ENCODE peak calls at places on chromosomes 2 and 18, in nine cellular contexts. U, O, S, M, W, H, D, E and Y are unnamed samples.

GRCh38 chr2:216023055-216023648 is 9.8 kb upstream of the MREG start:
- DNase-seq in U (no peak), O (peak; percentile 48), S (no peak), M (no peak), W (peak; percentile 54), H (no peak), D (peak; percentile 81), E (no peak), Y (peak; percentile 76)

GRCh38 chr2:1784087-1784486 is 39.8 kb upstream of the PXDN start:
- DNase-seq in U (no peak), O (no peak), S (no peak), M (no peak), W (peak; percentile 23), H (no peak), D (peak; percentile 61), E (no peak), Y (peak; percentile 64)

GRCh38 chr2:133194068-133194655 is 374.1 kb downstream of the NCKAP5 start:
- DNase-seq in U (no peak), O (no peak), S (no peak), M (no peak), W (no peak), H (no peak), D (no peak), E (no peak), Y (no peak)

GRCh38 chr18:2988041-2988794 is 24.7 kb downstream of the LPIN2 start:
- DNase-seq in U (no peak), O (no peak), S (no peak), M (no peak), W (no peak), H (no peak), D (no peak), E (no peak), Y (no peak)

GRCh38 chr2:116877944-116878343 is 936.5 kb upstream of the DDX18 start:
- DNase-seq in U (no peak), O (no peak), S (no peak), M (no peak), W (no peak), H (no peak), D (no peak), E (no peak), Y (no peak)

GRCh38 chr2:36381965-36382364 is 26.4 kb downstream of the CRIM1 start:
- DNase-seq in U (no peak), O (no peak), S (no peak), M (no peak), W (no peak), H (no peak), D (no peak), E (no peak), Y (no peak)

GRCh38 chr2:7726989-7727388 is 809.8 kb downstream of the RNF144A start:
- DNase-seq in U (no peak), O (no peak), S (no peak), M (no peak), W (no peak), H (no peak), D (no peak), E (no peak), Y (no peak)

GRCh38 chr2:132416080-132416911 is at the start of gene GPR39:
- DNase-seq in U (peak; percentile 94), O (peak; percentile 10), S (peak; percentile 33), M (peak; percentile 74), W (peak; percentile 94), H (peak; percentile 88), D (peak; percentile 59), E (peak; percentile 28), Y (peak; percentile 83)

GRCh38 chr2:7015007-7015950 is 98.1 kb downstream of the RNF144A start:
- DNase-seq in U (no peak), O (no peak), S (no peak), M (no peak), W (no peak), H (no peak), D (no peak), E (no peak), Y (no peak)

GRCh38 chr2:222733846-222734689 is 62.6 kb downstream of the MOGAT1 start:
- DNase-seq in U (no peak), O (no peak), S (no peak), M (peak; percentile 64), W (no peak), H (no peak), D (no peak), E (no peak), Y (no peak)

GRCh38 chr2:33240178-33240577 is 236.3 kb upstream of the RASGRP3 start:
- DNase-seq in U (no peak), O (no peak), S (no peak), M (no peak), W (no peak), H (no peak), D (no peak), E (no peak), Y (no peak)

GRCh38 chr2:158125756-158126498 is 24.3 kb downstream of the UPP2 start:
- DNase-seq in U (no peak), O (no peak), S (no peak), M (no peak), W (no peak), H (no peak), D (no peak), E (no peak), Y (no peak)

GRCh38 chr2:145207884-145208283 is 688.0 kb upstream of the ZEB2 start:
- DNase-seq in U (no peak), O (no peak), S (no peak), M (no peak), W (no peak), H (no peak), D (no peak), E (no peak), Y (no peak)

GRCh38 chr2:205883965-205884364 is 201.7 kb downstream of the NRP2 start:
- DNase-seq in U (no peak), O (no peak), S (no peak), M (no peak), W (no peak), H (no peak), D (no peak), E (no peak), Y (no peak)

GRCh38 chr2:32479224-32479623 is 122.4 kb downstream of the BIRC6 start:
- DNase-seq in U (no peak), O (no peak), S (no peak), M (no peak), W (no peak), H (no peak), D (no peak), E (no peak), Y (no peak)

GRCh38 chr2:34570266-34570872 is 971.3 kb upstream of the FAM98A start:
- DNase-seq in U (no peak), O (no peak), S (no peak), M (no peak), W (peak; percentile 40), H (no peak), D (peak; percentile 70), E (no peak), Y (peak; percentile 2)

GRCh38 chr2:32135409-32135808 is 30.3 kb upstream of the SLC30A6 start:
- DNase-seq in U (no peak), O (peak; percentile 41), S (no peak), M (no peak), W (no peak), H (peak; percentile 27), D (no peak), E (no peak), Y (peak; percentile 33)

GRCh38 chr2:38109732-38110181 is 33.8 kb upstream of the CYP1B1 start:
- DNase-seq in U (no peak), O (no peak), S (no peak), M (no peak), W (no peak), H (no peak), D (no peak), E (no peak), Y (no peak)

GRCh38 chr2:240195316-240195861 is 54.9 kb upstream of the OTOS start:
- DNase-seq in U (no peak), O (no peak), S (no peak), M (no peak), W (no peak), H (no peak), D (no peak), E (no peak), Y (no peak)
- H3K27me3 ChIP-seq in U (peaks cover 25% of the 10 kb centered on the region), O (no peaks in the 10 kb centered on the region), S (peaks cover 60% of the 10 kb centered on the region), M (no peaks in the 10 kb centered on the region), W (no peaks in the 10 kb centered on the region), H (peaks cover 10% of the 10 kb centered on the region), D (no peaks in the 10 kb centered on the region), E (no peaks in the 10 kb centered on the region), Y (no peaks in the 10 kb centered on the region)

GRCh38 chr18:23617412-23618009 is 31.2 kb upstream of the NPC1 start:
- DNase-seq in U (no peak), O (no peak), S (no peak), M (no peak), W (no peak), H (no peak), D (no peak), E (no peak), Y (no peak)

GRCh38 chr18:23618862-23619387 is 32.6 kb upstream of the NPC1 start:
- DNase-seq in U (peak; percentile 59), O (no peak), S (no peak), M (peak; percentile 78), W (no peak), H (no peak), D (peak; percentile 71), E (no peak), Y (peak; percentile 83)

GRCh38 chr18:23616258-23616657 is 30.0 kb upstream of the NPC1 start:
- DNase-seq in U (no peak), O (no peak), S (no peak), M (no peak), W (no peak), H (no peak), D (no peak), E (no peak), Y (no peak)

GRCh38 chr18:23623040-23623439 is 36.7 kb upstream of the NPC1 start:
- DNase-seq in U (no peak), O (no peak), S (no peak), M (no peak), W (no peak), H (no peak), D (no peak), E (no peak), Y (no peak)

GRCh38 chr18:23619388-23619873 is 33.1 kb upstream of the NPC1 start:
- DNase-seq in U (peak; percentile 53), O (no peak), S (no peak), M (peak; percentile 65), W (peak; percentile 31), H (no peak), D (peak; percentile 19), E (no peak), Y (no peak)
- H3K27me3 ChIP-seq in U (peaks cover 17% of the 10 kb centered on the region), O (peaks cover 26% of the 10 kb centered on the region), S (peaks cover 18% of the 10 kb centered on the region), M (no peaks in the 10 kb centered on the region), W (no peaks in the 10 kb centered on the region), H (no peaks in the 10 kb centered on the region), D (peaks cover 10% of the 10 kb centered on the region), E (no peaks in the 10 kb centered on the region), Y (peaks cover 27% of the 10 kb centered on the region)

GRCh38 chr2:41836944-41837343 is 210.9 kb upstream of the PKDCC start:
- DNase-seq in U (no peak), O (peak; percentile 37), S (no peak), M (no peak), W (peak; percentile 45), H (no peak), D (no peak), E (no peak), Y (peak; percentile 45)
- H3K27me3 ChIP-seq in U (no peaks in the 10 kb centered on the region), O (no peaks in the 10 kb centered on the region), S (peaks cover 3% of the 10 kb centered on the region), M (no peaks in the 10 kb centered on the region), W (no peaks in the 10 kb centered on the region), H (peaks cover 26% of the 10 kb centered on the region), D (no peaks in the 10 kb centered on the region), E (no peaks in the 10 kb centered on the region), Y (peaks cover 11% of the 10 kb centered on the region)

DNA sequence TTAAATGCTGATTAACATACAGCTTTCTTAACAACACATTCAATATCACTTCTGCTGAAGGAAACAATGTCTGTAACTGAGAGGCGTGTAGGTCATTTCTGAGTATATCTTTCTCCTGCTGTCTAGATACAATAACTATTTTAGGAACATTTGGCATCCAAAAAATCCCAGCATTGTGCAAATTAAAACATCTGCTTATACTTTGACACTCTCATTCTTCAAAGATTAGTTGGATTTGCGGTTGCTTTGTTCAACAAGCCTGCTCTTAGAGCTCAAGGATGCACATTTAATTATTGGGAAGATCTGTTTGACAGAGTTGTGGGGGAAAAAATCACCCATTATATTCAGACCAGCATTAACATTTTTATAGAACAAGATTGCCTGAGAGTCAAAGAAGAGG is 449.5 kb upstream of the HNRNPA3 start:
- DNase-seq in U (no peak), O (no peak), S (no peak), M (no peak), W (no peak), H (no peak), D (no peak), E (no peak), Y (no peak)
- H3K27me3 ChIP-seq in U (no peaks in the 10 kb centered on the region), O (peaks cover 13% of the 10 kb centered on the region), S (no peaks in the 10 kb centered on the region), M (no peaks in the 10 kb centered on the region), W (no peaks in the 10 kb centered on the region), H (peaks cover 7% of the 10 kb centered on the region), D (no peaks in the 10 kb centered on the region), E (no peaks in the 10 kb centered on the region), Y (no peaks in the 10 kb centered on the region)